ENCODE peak calls at places on chromosome 22, in four cellular contexts. I, U, X and T are unnamed samples. For H3K27me3 and H3K4me1, the result is how much of the 10 kb centered on the place peaks cover.

GRCh38 chr22:50657925-50658324 is 14.7 kb upstream of the SHANK3 start:
- DNase-seq in U (no peak), I (no peak), X (no peak), T (no peak)

GRCh38 chr22:45208993-45209838 is 31.5 kb downstream of the KIAA0930 start:
- DNase-seq in I (peak), U (no peak), X (no peak), T (peak)

GRCh38 chr22:45006873-45007246 is 2.9 kb downstream of the PHF21B start:
- DNase-seq in U (no peak), I (peak), X (no peak), T (no peak)

GRCh38 chr22:50267591-50268390 is 2.4 kb downstream of the MAPK11 start:
- DNase-seq in I (peak), X (peak), U (no peak), T (peak)

GRCh38 chr22:45207981-45208664 is 32.6 kb downstream of the KIAA0930 start:
- DNase-seq in U (no peak), X (no peak), I (no peak), T (peak)

GRCh38 chr22:44580176-44580575 is 82.1 kb upstream of the RTL6 start:
- DNase-seq in I (no peak), X (no peak), U (no peak), T (no peak)

GRCh38 chr22:44828193-44828592 is 75.8 kb downstream of the ARHGAP8 start:
- DNase-seq in X (no peak), U (no peak), I (no peak), T (peak)

GRCh38 chr22:27828214-27828587 is 26.6 kb upstream of the MN1 start:
- DNase-seq in U (no peak), X (no peak), I (no peak), T (no peak)

GRCh38 chr22:49521787-49522224 is 305.9 kb downstream of the BRD1 start:
- DNase-seq in X (peak), I (no peak), U (no peak), T (peak)

GRCh38 chr22:29742319-29742718 is 22.5 kb downstream of the CABP7 start:
- DNase-seq in U (no peak), I (no peak), X (no peak), T (peak)

GRCh38 chr22:27851974-27852713 is 50.6 kb upstream of the MN1 start:
- DNase-seq in U (no peak), I (no peak), X (no peak), T (no peak)

GRCh38 chr22:44732661-44733060 is 19.7 kb upstream of the ARHGAP8 start:
- DNase-seq in X (no peak), U (no peak), I (no peak), T (peak)

GRCh38 chr22:39317084-39317755 is 2.2 kb downstream of the RPL3 start:
- DNase-seq in I (no peak), U (no peak), X (no peak), T (no peak)

GRCh38 chr22:47647720-47648119 is 885.3 kb downstream of the TBC1D22A start:
- DNase-seq in I (no peak), X (no peak), U (no peak), T (no peak)

GRCh38 chr22:47645450-47645914 is 883.0 kb downstream of the TBC1D22A start:
- DNase-seq in I (no peak), U (no peak), X (no peak), T (no peak)

GRCh38 chr22:47651216-47651987 is 889.0 kb downstream of the TBC1D22A start:
- DNase-seq in U (no peak), I (no peak), X (no peak), T (no peak)

GRCh38 chr22:47647181-47647580 is 884.7 kb downstream of the TBC1D22A start:
- DNase-seq in X (no peak), U (no peak), I (no peak), T (no peak)
- H3K27me3 ChIP-seq in X (under half), U (under half), I (under half), T (under half)

DNA sequence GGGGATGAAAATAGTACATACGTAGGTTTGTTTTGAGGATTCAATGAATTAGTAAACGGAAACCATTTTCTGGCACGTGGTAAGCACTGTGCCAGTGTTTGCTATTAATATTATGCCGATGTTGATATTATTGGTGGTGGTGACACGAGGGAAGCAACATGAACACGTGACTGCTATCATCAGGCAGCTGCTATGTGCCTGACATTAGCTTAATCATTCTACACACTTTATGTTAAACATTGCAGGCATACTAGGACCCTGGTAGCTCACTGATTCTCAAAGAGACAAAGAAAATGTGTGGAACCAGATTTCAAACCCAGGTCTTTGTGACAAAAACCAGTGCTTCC is 656 bp downstream of the SRRD start:
- DNase-seq in I (no peak), X (no peak), U (peak), T (no peak)
- H3K4me1 ChIP-seq in I (under half), X (under half), U (under half), T (under half)

DNA sequence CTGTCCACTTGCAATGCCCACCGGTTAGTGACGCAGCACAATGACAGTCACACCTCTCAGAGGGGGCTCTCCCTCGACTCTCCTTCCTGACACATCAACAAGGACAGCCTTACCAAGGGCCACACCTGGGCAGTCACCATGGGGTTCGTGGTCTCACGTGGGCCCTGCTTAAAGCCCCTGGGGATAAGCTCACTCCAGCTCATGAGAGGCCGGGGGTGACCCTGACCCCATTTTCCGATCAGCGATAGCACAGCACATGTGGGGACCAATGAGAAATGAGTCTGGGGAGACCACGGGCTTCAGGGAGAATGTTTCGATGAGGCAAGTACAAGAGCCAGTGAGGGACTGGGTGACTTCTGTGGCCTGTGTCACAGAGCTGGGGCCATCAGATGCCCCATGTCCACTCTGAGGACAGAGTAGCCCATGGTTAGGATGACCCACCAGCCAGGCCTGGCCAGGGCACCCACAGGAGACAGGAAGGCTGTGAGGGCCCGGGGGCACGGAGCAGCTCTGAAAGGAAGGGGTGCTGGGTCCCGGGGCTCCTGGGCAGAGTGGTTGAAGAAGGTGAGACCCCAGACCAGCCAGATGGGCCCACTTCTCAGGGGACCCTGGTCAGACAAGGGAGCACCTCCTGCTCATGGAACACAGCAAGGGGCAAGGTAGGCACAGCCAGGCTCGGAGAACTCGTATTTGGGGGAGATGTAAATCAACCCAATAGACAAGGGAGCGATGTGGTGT is 128.8 kb downstream of the MED15 start:
- DNase-seq in U (no peak), I (no peak), X (no peak), T (peak)
- H3K27me3 ChIP-seq in U (under half), I (under half), X (under half), T (under half)

GRCh38 chr22:17118342-17118741 is 2.8 kb downstream of the TMEM121B start:
- DNase-seq in I (no peak), X (no peak), U (no peak), T (peak)
- H3K4me1 ChIP-seq in I (under half), X (under half), U (half or more), T (under half)

DNA sequence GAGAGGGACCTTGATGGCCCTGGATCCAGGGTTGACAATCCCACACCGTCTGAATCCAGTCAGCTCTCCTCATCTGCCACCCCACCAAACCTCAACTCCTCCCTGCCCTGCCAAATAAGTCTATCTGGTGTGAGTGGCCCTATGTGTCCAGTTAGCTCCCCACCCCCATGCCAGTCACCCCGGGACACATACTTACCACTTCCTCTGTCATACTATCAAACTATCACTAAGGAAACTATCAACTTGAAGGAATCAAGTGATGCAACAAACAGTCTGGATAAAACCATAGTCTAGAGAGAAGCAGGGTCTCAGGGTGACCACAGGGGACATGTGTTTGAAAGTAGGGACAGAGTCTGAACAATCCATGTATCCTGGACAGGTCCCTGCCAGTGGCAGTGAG is 13.2 kb upstream of the CSF2RB start:
- DNase-seq in U (no peak), I (no peak), X (no peak), T (no peak)
- H3K27me3 ChIP-seq in U (under half), I (under half), X (under half), T (half or more)

DNA sequence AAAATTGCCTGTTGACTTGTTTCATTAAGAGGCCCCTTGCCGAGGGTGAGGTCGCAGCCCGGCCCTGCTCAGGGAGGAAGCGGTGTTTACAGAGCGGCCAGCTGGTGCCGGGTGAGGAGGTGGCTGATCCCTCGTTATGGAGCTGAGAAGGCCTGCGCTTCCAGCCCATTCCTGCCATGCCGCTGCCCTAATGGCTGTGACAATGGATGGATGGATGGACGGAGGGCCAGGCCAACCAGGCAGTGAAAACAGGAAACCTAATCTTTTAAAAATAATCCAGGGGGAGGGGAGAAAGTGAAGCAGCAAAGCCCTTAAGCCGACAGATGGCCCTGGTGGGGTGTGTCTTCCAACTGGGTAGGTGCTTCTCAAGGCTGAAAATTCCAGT is 38.5 kb downstream of the BCR start:
- DNase-seq in U (no peak), X (no peak), I (peak), T (no peak)
- H3K4me1 ChIP-seq in U (half or more), X (under half), I (half or more), T (under half)